ENCODE peak calls at places on chromosomes 2 and 18, in four cellular contexts. One of them, this sample, is unnamed.

GRCh38 chr2:168348076-168348475 is 100.7 kb upstream of the STK39 start:
- DNase-seq in heart left ventricle: no peak
- DNase-seq in gastrocnemius medialis: no peak
- DNase-seq in DND-41: peak
- DNase-seq in this sample: no peak

GRCh38 chr2:233416706-233417105 is 62.4 kb downstream of the DGKD start:
- DNase-seq in gastrocnemius medialis: no peak
- DNase-seq in heart left ventricle: no peak
- DNase-seq in DND-41: no peak
- DNase-seq in this sample: no peak

GRCh38 chr2:164126960-164127359 is 391.2 kb upstream of the FIGN start:
- DNase-seq in DND-41: no peak
- DNase-seq in gastrocnemius medialis: no peak
- DNase-seq in heart left ventricle: no peak
- DNase-seq in this sample: no peak

GRCh38 chr2:45812039-45812500 is 160.6 kb downstream of the PRKCE start:
- DNase-seq in DND-41: no peak
- DNase-seq in gastrocnemius medialis: peak
- DNase-seq in heart left ventricle: no peak
- DNase-seq in this sample: no peak

GRCh38 chr2:16093639-16094447 is 153.5 kb downstream of the MYCN start:
- DNase-seq in heart left ventricle: no peak
- DNase-seq in DND-41: no peak
- DNase-seq in gastrocnemius medialis: no peak
- DNase-seq in this sample: no peak

GRCh38 chr2:11703700-11704099 is 33.7 kb upstream of the NTSR2 start:
- DNase-seq in heart left ventricle: no peak
- DNase-seq in gastrocnemius medialis: no peak
- DNase-seq in DND-41: no peak
- DNase-seq in this sample: no peak

GRCh38 chr18:74288041-74288440 is 3.7 kb downstream of the CYB5A start:
- DNase-seq in DND-41: no peak
- DNase-seq in gastrocnemius medialis: no peak
- DNase-seq in heart left ventricle: no peak
- DNase-seq in this sample: no peak

GRCh38 chr18:13496691-13497281 is 229.6 kb downstream of the FAM210A start:
- DNase-seq in heart left ventricle: no peak
- DNase-seq in gastrocnemius medialis: no peak
- DNase-seq in DND-41: no peak
- DNase-seq in this sample: no peak

GRCh38 chr2:118635891-118636290 is 211.6 kb downstream of the EN1 start:
- DNase-seq in DND-41: no peak
- DNase-seq in gastrocnemius medialis: no peak
- DNase-seq in heart left ventricle: no peak
- DNase-seq in this sample: no peak

GRCh38 chr2:120771556-120772208 is 36.0 kb downstream of the GLI2 start:
- DNase-seq in DND-41: no peak
- DNase-seq in gastrocnemius medialis: peak
- DNase-seq in heart left ventricle: no peak
- DNase-seq in this sample: no peak

GRCh38 chr2:225526731-225527427 is 127.4 kb downstream of the NYAP2 start:
- DNase-seq in DND-41: no peak
- DNase-seq in gastrocnemius medialis: no peak
- DNase-seq in heart left ventricle: no peak
- DNase-seq in this sample: no peak

GRCh38 chr18:10197097-10197496 is 257.3 kb upstream of the APCDD1 start:
- DNase-seq in gastrocnemius medialis: no peak
- DNase-seq in DND-41: no peak
- DNase-seq in heart left ventricle: peak
- DNase-seq in this sample: no peak

GRCh38 chr2:5195636-5196035 is 496.5 kb upstream of the SOX11 start:
- DNase-seq in DND-41: no peak
- DNase-seq in heart left ventricle: no peak
- DNase-seq in gastrocnemius medialis: no peak
- DNase-seq in this sample: no peak

GRCh38 chr2:101106453-101107181 is 44.6 kb downstream of the TBC1D8 start:
- DNase-seq in DND-41: no peak
- DNase-seq in gastrocnemius medialis: peak
- DNase-seq in heart left ventricle: no peak
- DNase-seq in this sample: no peak

GRCh38 chr18:47978141-47978540 is 47.7 kb upstream of the SMAD2 start:
- DNase-seq in gastrocnemius medialis: no peak
- DNase-seq in heart left ventricle: no peak
- DNase-seq in DND-41: no peak
- DNase-seq in this sample: no peak

GRCh38 chr2:48845719-48846118 is 90.2 kb upstream of the LHCGR start:
- DNase-seq in DND-41: no peak
- DNase-seq in gastrocnemius medialis: no peak
- DNase-seq in heart left ventricle: no peak
- DNase-seq in this sample: no peak

GRCh38 chr2:176500921-176501320 is 231.7 kb downstream of the MTX2 start:
- DNase-seq in DND-41: no peak
- DNase-seq in gastrocnemius medialis: no peak
- DNase-seq in heart left ventricle: no peak
- DNase-seq in this sample: no peak

GRCh38 chr2:213429516-213429915 is 145.3 kb downstream of the SPAG16 start:
- DNase-seq in gastrocnemius medialis: no peak
- DNase-seq in heart left ventricle: no peak
- DNase-seq in DND-41: no peak
- DNase-seq in this sample: no peak

GRCh38 chr2:15868704-15869103 is 71.6 kb upstream of the MYCN start:
- DNase-seq in gastrocnemius medialis: no peak
- DNase-seq in heart left ventricle: no peak
- DNase-seq in DND-41: no peak
- DNase-seq in this sample: no peak

GRCh38 chr18:67280843-67281242 is 235.7 kb downstream of the DSEL start:
- DNase-seq in DND-41: no peak
- DNase-seq in gastrocnemius medialis: no peak
- DNase-seq in heart left ventricle: no peak
- DNase-seq in this sample: no peak

GRCh38 chr2:34570266-34570872 is 971.3 kb upstream of the FAM98A start:
- DNase-seq in DND-41: no peak
- DNase-seq in gastrocnemius medialis: no peak
- DNase-seq in heart left ventricle: no peak
- DNase-seq in this sample: no peak

GRCh38 chr2:71609441-71609840 is 156.1 kb downstream of the DYSF start:
- DNase-seq in heart left ventricle: peak
- DNase-seq in gastrocnemius medialis: peak
- DNase-seq in DND-41: no peak
- DNase-seq in this sample: no peak

GRCh38 chr18:70415823-70416488 is 127.1 kb downstream of the SOCS6 start:
- DNase-seq in gastrocnemius medialis: no peak
- DNase-seq in heart left ventricle: no peak
- DNase-seq in DND-41: no peak
- DNase-seq in this sample: no peak

GRCh38 chr2:106127282-106127771 is 66.8 kb downstream of the UXS1 start:
- DNase-seq in gastrocnemius medialis: no peak
- DNase-seq in DND-41: no peak
- DNase-seq in heart left ventricle: no peak
- DNase-seq in this sample: no peak

GRCh38 chr2:217279571-217279970 is 419.7 kb upstream of the TNP1 start:
- DNase-seq in gastrocnemius medialis: peak
- DNase-seq in DND-41: no peak
- DNase-seq in heart left ventricle: no peak
- DNase-seq in this sample: no peak

GRCh38 chr18:39421319-39421718 is 1855.7 kb upstream of the CELF4 start:
- DNase-seq in gastrocnemius medialis: no peak
- DNase-seq in DND-41: no peak
- DNase-seq in heart left ventricle: no peak
- DNase-seq in this sample: no peak

GRCh38 chr2:85692039-85692645 is 2.0 kb upstream of the GNLY start:
- DNase-seq in heart left ventricle: no peak
- DNase-seq in gastrocnemius medialis: peak
- DNase-seq in DND-41: no peak
- DNase-seq in this sample: no peak

GRCh38 chr2:145038041-145038525 is 518.2 kb upstream of the ZEB2 start:
- DNase-seq in DND-41: no peak
- DNase-seq in gastrocnemius medialis: no peak
- DNase-seq in heart left ventricle: no peak
- DNase-seq in this sample: no peak

GRCh38 chr2:76247006-76247405 is 536.3 kb upstream of the GCFC2 start:
- DNase-seq in gastrocnemius medialis: no peak
- DNase-seq in heart left ventricle: no peak
- DNase-seq in DND-41: no peak
- DNase-seq in this sample: no peak

GRCh38 chr2:234913208-234913626 is 38.6 kb upstream of the SH3BP4 start:
- DNase-seq in heart left ventricle: no peak
- DNase-seq in DND-41: no peak
- DNase-seq in gastrocnemius medialis: no peak
- DNase-seq in this sample: no peak

GRCh38 chr2:120432976-120433815 is 87.3 kb downstream of the INHBB start:
- DNase-seq in DND-41: no peak
- DNase-seq in heart left ventricle: no peak
- DNase-seq in gastrocnemius medialis: no peak
- DNase-seq in this sample: peak

GRCh38 chr18:55458456-55459238 is 129.3 kb downstream of the TCF4 start:
- DNase-seq in gastrocnemius medialis: no peak
- DNase-seq in heart left ventricle: no peak
- DNase-seq in DND-41: no peak
- DNase-seq in this sample: no peak

GRCh38 chr2:120528051-120528692 is 182.2 kb downstream of the INHBB start:
- DNase-seq in heart left ventricle: no peak
- DNase-seq in DND-41: no peak
- DNase-seq in gastrocnemius medialis: no peak
- DNase-seq in this sample: no peak

GRCh38 chr18:24126155-24126947 is 12.5 kb upstream of the CABYR start:
- DNase-seq in heart left ventricle: no peak
- DNase-seq in DND-41: no peak
- DNase-seq in gastrocnemius medialis: no peak
- DNase-seq in this sample: no peak

GRCh38 chr2:152716805-152717241 is 438 bp downstream of the PRPF40A start:
- DNase-seq in DND-41: no peak
- DNase-seq in heart left ventricle: peak
- DNase-seq in gastrocnemius medialis: no peak
- DNase-seq in this sample: no peak

GRCh38 chr2:152715112-152715511 is 2.1 kb downstream of the PRPF40A start:
- DNase-seq in gastrocnemius medialis: no peak
- DNase-seq in DND-41: no peak
- DNase-seq in heart left ventricle: no peak
- DNase-seq in this sample: no peak

GRCh38 chr2:152718047-152718908 is at the start of gene ARL6IP6:
- DNase-seq in DND-41: peak
- DNase-seq in gastrocnemius medialis: peak
- DNase-seq in heart left ventricle: peak
- DNase-seq in this sample: peak

GRCh38 chr2:152717242-152718046 is at the start of gene PRPF40A:
- DNase-seq in heart left ventricle: peak
- DNase-seq in DND-41: peak
- DNase-seq in gastrocnemius medialis: peak
- DNase-seq in this sample: peak

GRCh38 chr2:152715854-152716428 is 1.3 kb downstream of the PRPF40A start:
- DNase-seq in DND-41: peak
- DNase-seq in gastrocnemius medialis: no peak
- DNase-seq in heart left ventricle: no peak
- DNase-seq in this sample: no peak
- H3K4me3 ChIP-seq in DND-41: peak
- H3K4me3 ChIP-seq in gastrocnemius medialis: peak
- H3K4me3 ChIP-seq in heart left ventricle: peak
- H3K4me3 ChIP-seq in this sample: peak

GRCh38 chr2:197081294-197081693 is 154.8 kb upstream of the PGAP1 start:
- DNase-seq in gastrocnemius medialis: no peak
- DNase-seq in heart left ventricle: no peak
- DNase-seq in DND-41: no peak
- DNase-seq in this sample: no peak
- H3K27ac ChIP-seq in gastrocnemius medialis: no peak
- H3K27ac ChIP-seq in heart left ventricle: no peak
- H3K27ac ChIP-seq in DND-41: no peak
- H3K27ac ChIP-seq in this sample: no peak

GRCh38 chr2:127643698-127644660 is 2.0 kb upstream of the GPR17 start:
- DNase-seq in gastrocnemius medialis: no peak
- DNase-seq in heart left ventricle: no peak
- DNase-seq in DND-41: peak
- DNase-seq in this sample: no peak
- TF ChIP-seq CTCF in gastrocnemius medialis: no peak
- TF ChIP-seq CTCF in heart left ventricle: no peak
- TF ChIP-seq CTCF in DND-41: no peak
- TF ChIP-seq CTCF in this sample: no peak

GRCh38 chr2:202034249-202035088 is 814 bp downstream of the FZD7 start:
- DNase-seq in DND-41: no peak
- DNase-seq in heart left ventricle: no peak
- DNase-seq in gastrocnemius medialis: no peak
- DNase-seq in this sample: no peak
- H3K4me3 ChIP-seq in DND-41: no peak
- H3K4me3 ChIP-seq in heart left ventricle: peak
- H3K4me3 ChIP-seq in gastrocnemius medialis: peak
- H3K4me3 ChIP-seq in this sample: peak

DNA sequence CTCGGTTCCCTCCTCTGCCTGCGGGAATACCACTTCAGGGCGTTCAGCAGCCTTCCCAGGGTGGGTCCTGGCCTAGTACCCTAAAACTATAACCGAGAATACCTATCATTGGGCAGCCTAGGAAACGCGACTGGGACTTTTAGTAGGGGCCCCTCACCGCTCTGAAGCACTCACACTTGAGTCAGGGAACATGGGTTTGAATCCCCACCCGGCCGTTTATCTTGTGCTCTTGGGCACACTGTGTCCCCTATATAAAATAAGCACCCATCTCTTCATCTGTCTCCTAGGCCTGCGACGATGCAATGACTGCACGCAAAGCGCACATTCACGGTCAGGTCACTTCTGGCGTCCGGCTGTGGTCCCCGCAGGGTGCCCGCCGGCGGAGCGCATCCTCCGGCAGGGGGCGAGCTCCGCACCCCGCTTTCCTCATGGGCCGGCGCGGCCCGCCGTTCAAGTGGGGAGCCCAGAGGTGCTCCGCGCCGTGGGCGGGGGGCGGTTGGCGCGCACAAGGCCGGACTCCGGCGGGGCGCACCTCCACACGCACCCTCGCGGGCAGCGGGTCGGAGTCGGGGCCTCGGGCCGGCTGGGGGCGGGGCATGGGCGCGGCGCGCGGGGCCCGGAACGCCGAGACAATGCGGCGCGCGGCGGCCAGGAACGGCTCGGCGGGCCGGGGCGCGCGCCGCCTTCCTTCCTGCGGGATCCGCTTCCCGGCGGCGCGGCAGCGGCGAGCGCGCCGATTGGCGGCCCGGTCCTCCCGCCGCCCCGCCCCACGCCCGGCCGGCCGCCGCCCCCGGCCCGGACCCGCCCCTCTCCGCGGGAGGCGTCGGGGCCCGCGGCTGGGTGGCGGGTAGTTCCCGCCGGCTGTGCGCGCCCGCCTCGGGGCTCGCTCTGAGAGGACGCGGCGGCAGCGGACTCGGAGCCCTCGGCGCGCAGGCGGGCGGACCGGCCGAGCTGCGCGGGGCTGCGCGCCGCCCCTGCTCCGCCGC is at the start of gene ASAP2:
- DNase-seq in DND-41: peak
- DNase-seq in gastrocnemius medialis: peak
- DNase-seq in heart left ventricle: peak
- DNase-seq in this sample: no peak
- H3K27ac ChIP-seq in DND-41: peak
- H3K27ac ChIP-seq in gastrocnemius medialis: peak
- H3K27ac ChIP-seq in heart left ventricle: peak
- H3K27ac ChIP-seq in this sample: peak

GRCh38 chr2:90069290-90069894 is 1377.9 kb downstream of the RPIA start:
- DNase-seq in DND-41: no peak
- DNase-seq in gastrocnemius medialis: no peak
- DNase-seq in heart left ventricle: no peak
- DNase-seq in this sample: no peak
- TF ChIP-seq CTCF in DND-41: peak
- TF ChIP-seq CTCF in gastrocnemius medialis: no peak
- TF ChIP-seq CTCF in heart left ventricle: peak
- TF ChIP-seq CTCF in this sample: no peak

This sample was measured in coronary artery.